ENCODE peak calls at places on chromosomes 6 and 20, in seven cellular contexts. U is hepatocyte; J is right cardiac atrium; S is tibial nerve; Q is ovary; G is CD8-positive, alpha-beta T cell; A is neural progenitor cell. Y is an unnamed sample.
A peak's percentile ranks its signal among the peaks of the same experiment; 100 is the strongest.

GRCh38 chr6:107313776-107314175 is 145.6 kb downstream of the PDSS2 start:
- DNase-seq in U (no peak), J (no peak), S (no peak), Q (no peak), G (no peak), A (no peak), Y (no peak)

GRCh38 chr20:50187403-50188051 is 3.1 kb upstream of the CEBPB start:
- DNase-seq in U (peak; percentile 69), J (peak; percentile 47), S (no peak), Q (peak; percentile 67), G (no peak), A (no peak), Y (no peak)

GRCh38 chr6:73382462-73383113 is 12.0 kb upstream of the DDX43 start:
- DNase-seq in U (no peak), J (no peak), S (no peak), Q (no peak), G (no peak), A (no peak), Y (no peak)

GRCh38 chr6:113997106-113997505 is 26.2 kb upstream of the HDAC2 start:
- DNase-seq in U (no peak), J (no peak), S (no peak), Q (no peak), G (no peak), A (no peak), Y (no peak)

GRCh38 chr6:4889701-4890100 is 113.5 kb downstream of the CDYL start:
- DNase-seq in U (no peak), J (no peak), S (no peak), Q (no peak), G (no peak), A (no peak), Y (no peak)

GRCh38 chr6:71367763-71368162 is 79.2 kb downstream of the OGFRL1 start:
- DNase-seq in U (no peak), J (no peak), S (no peak), Q (no peak), G (no peak), A (no peak), Y (no peak)

GRCh38 chr6:1995521-1996110 is 249.8 kb downstream of the GMDS start:
- DNase-seq in U (no peak), J (no peak), S (no peak), Q (no peak), G (no peak), A (no peak), Y (no peak)

GRCh38 chr6:162198925-162199324 is 528.6 kb downstream of the PRKN start:
- DNase-seq in U (no peak), J (no peak), S (no peak), Q (no peak), G (no peak), A (peak; percentile 20), Y (no peak)

GRCh38 chr6:40713002-40713719 is 126.0 kb upstream of the LRFN2 start:
- DNase-seq in U (no peak), J (no peak), S (no peak), Q (no peak), G (no peak), A (peak; percentile 48), Y (no peak)

GRCh38 chr6:26537846-26538571 is at the start of gene HMGN4:
- DNase-seq in U (peak; percentile 93), J (peak; percentile 85), S (peak; percentile 64), Q (peak; percentile 87), G (peak; percentile 78), A (peak; percentile 93), Y (peak; percentile 58)

DNA sequence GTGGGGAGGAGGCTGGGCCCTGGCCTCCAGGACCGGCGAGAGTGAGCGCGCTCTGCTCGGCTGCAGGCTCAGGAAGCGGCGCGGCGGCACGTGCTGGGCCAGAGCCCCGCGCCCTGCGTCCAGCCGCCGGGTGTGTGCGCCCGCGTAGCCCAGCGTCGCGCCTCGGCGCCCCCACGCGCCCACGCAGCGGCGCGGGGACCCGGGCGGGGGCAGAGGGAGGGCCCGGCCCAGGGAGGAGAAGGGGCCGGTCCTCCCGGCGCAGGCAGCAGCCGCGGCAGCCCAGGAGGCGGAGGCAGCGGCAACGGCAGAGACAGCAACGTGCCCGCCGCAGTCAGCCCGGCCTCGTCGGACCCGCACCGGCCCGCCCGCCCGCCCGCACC is at the start of gene EYA2:
- DNase-seq in U (peak; percentile 42), J (peak; percentile 50), S (no peak), Q (no peak), G (no peak), A (peak; percentile 70), Y (no peak)
- H3K27ac ChIP-seq in U (no peak within 1 kb of the TSS), J (no peak within 1 kb of the TSS), S (peak within 1 kb of the TSS; percentile 70), Q (no peak within 1 kb of the TSS), G (no peak within 1 kb of the TSS), A (no peak within 1 kb of the TSS), Y (no peak within 1 kb of the TSS)

GRCh38 chr6:22361576-22361975 is 64.7 kb upstream of the PRL start:
- DNase-seq in U (no peak), J (no peak), S (no peak), Q (no peak), G (no peak), A (no peak), Y (no peak)

GRCh38 chr6:22362361-22362760 is 65.5 kb upstream of the PRL start:
- DNase-seq in U (no peak), J (no peak), S (no peak), Q (no peak), G (no peak), A (no peak), Y (no peak)

GRCh38 chr6:22356362-22356940 is 59.6 kb upstream of the PRL start:
- DNase-seq in U (no peak), J (no peak), S (no peak), Q (no peak), G (no peak), A (no peak), Y (no peak)

GRCh38 chr6:22353036-22353560 is 56.3 kb upstream of the PRL start:
- DNase-seq in U (no peak), J (no peak), S (no peak), Q (no peak), G (no peak), A (no peak), Y (no peak)

DNA sequence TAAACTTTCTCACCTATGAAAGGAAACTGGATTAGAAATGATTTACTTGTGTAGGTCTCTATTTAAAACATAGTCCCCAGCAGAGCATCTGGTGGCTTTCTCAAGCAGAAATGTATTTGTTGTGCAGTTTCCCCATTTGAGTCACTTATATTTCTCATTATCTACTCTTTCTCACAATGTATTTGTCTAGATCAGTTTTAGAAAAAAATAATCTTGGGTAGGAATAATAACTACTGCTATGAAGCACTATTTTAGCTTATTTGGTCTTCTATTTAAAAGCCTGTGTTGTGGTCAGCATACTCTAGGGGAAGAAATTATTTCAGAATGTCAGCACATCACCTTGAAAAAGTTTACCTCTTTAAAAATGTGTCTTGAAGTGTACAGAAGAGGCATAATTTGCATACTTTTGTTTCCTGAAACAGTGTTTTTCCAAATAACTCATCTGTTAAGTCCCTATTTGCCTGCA is 60.9 kb upstream of the PRL start:
- DNase-seq in U (no peak), J (no peak), S (no peak), Q (no peak), G (no peak), A (no peak), Y (no peak)
- H3K9me3 ChIP-seq in U (no peaks in the 10 kb centered on the region), J (no peaks in the 10 kb centered on the region), S (no peaks in the 10 kb centered on the region), Q (no peaks in the 10 kb centered on the region), G (no peaks in the 10 kb centered on the region), A (no peaks in the 10 kb centered on the region), Y (no peaks in the 10 kb centered on the region)

GRCh38 chr6:36079596-36079995 is 50.7 kb upstream of the MAPK13 start:
- DNase-seq in U (no peak), J (no peak), S (no peak), Q (no peak), G (no peak), A (no peak), Y (no peak)
- H3K27me3 ChIP-seq in U (no peaks in the 10 kb centered on the region), J (no peaks in the 10 kb centered on the region), S (no peaks in the 10 kb centered on the region), Q (no peaks in the 10 kb centered on the region), G (no peaks in the 10 kb centered on the region), A (no peaks in the 10 kb centered on the region), Y (no peaks in the 10 kb centered on the region)

DNA sequence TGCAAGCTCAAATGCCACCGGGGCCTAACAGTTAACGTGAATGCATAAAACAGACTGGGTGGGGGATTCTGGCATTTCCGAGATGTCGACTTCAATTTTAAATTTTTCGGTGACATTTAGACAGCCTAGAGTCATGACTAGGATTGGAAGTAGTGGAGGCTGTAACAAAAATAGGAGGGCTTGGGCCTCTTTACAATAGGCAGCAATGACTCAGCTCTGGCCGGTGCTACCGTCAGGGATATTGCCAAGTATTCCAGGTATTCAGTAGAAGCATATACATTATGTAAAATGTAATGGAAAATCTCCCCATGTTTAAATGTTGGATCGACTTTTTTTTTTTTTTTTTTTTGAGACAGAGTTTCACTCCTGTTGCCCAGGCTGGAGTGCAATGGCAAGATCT is 136.2 kb upstream of the STMND1 start:
- DNase-seq in U (no peak), J (no peak), S (no peak), Q (no peak), G (no peak), A (no peak), Y (no peak)
- H3K27ac ChIP-seq in U (no peak overlapping the region), J (no peak overlapping the region), S (no peak overlapping the region), Q (no peak overlapping the region), G (no peak overlapping the region), A (no peak overlapping the region), Y (no peak overlapping the region)

DNA sequence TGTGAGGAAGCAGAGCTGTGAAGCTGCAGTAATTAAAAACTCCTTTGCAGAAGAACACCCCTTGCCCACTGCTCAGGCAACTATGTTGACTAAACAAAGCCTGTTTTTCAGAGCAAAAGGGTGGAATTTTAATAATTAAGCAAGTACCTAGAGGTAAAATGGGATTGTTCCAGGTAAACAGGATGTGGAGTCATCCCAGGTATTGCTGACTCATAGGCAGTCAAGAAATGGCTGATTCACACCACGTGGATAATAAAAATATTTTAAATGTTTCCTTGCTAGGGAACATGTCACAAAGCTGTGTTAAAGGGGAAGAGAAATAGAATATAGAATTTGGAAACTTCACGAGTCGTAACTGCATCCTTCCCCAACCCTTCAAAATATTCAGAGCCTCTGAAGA is 491.8 kb downstream of the BTBD3 start:
- DNase-seq in U (no peak), J (no peak), S (no peak), Q (no peak), G (no peak), A (no peak), Y (no peak)
- H3K9me3 ChIP-seq in U (no peaks in the 10 kb centered on the region), J (peaks cover 8% of the 10 kb centered on the region), S (peaks cover 15% of the 10 kb centered on the region), Q (no peaks in the 10 kb centered on the region), G (peaks cover 3% of the 10 kb centered on the region), A (no peaks in the 10 kb centered on the region), Y (no peaks in the 10 kb centered on the region)

DNA sequence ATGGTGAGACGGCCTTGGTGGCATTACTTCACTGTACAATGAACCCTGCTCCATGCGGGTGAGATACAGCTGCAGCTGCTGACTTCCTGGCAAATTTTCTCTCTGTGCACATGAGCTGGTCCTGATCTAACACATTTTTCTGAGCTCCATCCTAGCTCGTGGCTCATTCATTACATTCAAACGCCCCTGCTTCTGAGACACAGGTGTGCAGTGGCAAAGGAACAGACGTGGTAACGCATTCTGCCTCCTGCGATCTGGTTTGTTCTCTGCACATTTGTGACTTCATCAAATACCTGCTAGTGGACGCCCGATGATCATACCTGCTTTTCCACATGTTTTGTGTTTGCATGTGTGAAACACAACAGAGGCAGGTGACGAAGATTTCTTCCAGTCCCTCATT is 189.6 kb upstream of the PDE10A start:
- DNase-seq in U (no peak), J (no peak), S (no peak), Q (no peak), G (no peak), A (no peak), Y (no peak)
- H3K27me3 ChIP-seq in U (peaks cover 73% of the 10 kb centered on the region), J (no peaks in the 10 kb centered on the region), S (peaks cover 36% of the 10 kb centered on the region), Q (no peaks in the 10 kb centered on the region), G (peaks cover 9% of the 10 kb centered on the region), A (peaks cover 78% of the 10 kb centered on the region), Y (peaks cover 17% of the 10 kb centered on the region)

Y was measured in gastrocnemius medialis.